ENCODE peak calls at places on chromosomes 2 and 18, in eight cellular contexts. T is activated CD8-positive, alpha-beta memory T cell treated with anti-CD3 and anti-CD28 coated beads for 48 hours; B is prostate gland; Y is nucleus accumbens; M is aorta; C is mesenchymal stem cell; Z is GM04504; J is endothelial cell. H is an unnamed sample.

GRCh38 chr2:100270381-100271146 is 51.7 kb downstream of the LONRF2 start:
- DNase-seq in B (no peak), Z (no peak), Y (no peak), M (no peak), T (no peak), C (no peak), J (no peak), H (no peak)

GRCh38 chr2:80058562-80058961 is 246.0 kb downstream of the LRRTM1 start:
- DNase-seq in Z (no peak), B (no peak), M (no peak), C (no peak), J (no peak), T (no peak), Y (no peak), H (no peak)

GRCh38 chr2:200352631-200353030 is 46.1 kb downstream of the SPATS2L start:
- DNase-seq in Z (no peak), B (no peak), Y (no peak), C (peak), M (no peak), J (no peak), T (no peak), H (no peak)

GRCh38 chr2:113212245-113213060 is 38.7 kb downstream of the PSD4 start:
- DNase-seq in B (no peak), Z (no peak), J (no peak), Y (no peak), M (peak), T (no peak), C (peak), H (no peak)

GRCh38 chr2:16073921-16074425 is 133.6 kb downstream of the MYCN start:
- DNase-seq in C (no peak), B (no peak), Y (no peak), M (no peak), Z (no peak), J (no peak), T (no peak), H (no peak)

GRCh38 chr2:44168684-44169154 is at the start of gene PPM1B:
- DNase-seq in J (peak), C (no peak), T (peak), B (peak), M (peak), Y (peak), Z (no peak), H (peak)

GRCh38 chr2:172969171-172969570 is 106.5 kb upstream of the MAP3K20 start:
- DNase-seq in J (no peak), Z (no peak), T (no peak), Y (no peak), M (no peak), C (no peak), B (no peak), H (no peak)

GRCh38 chr2:26462511-26463251 is 15.2 kb downstream of the OTOF start:
- DNase-seq in C (peak), Z (peak), Y (no peak), M (peak), T (no peak), J (peak), B (no peak), H (peak)

GRCh38 chr2:168160897-168161296 is 86.5 kb downstream of the STK39 start:
- DNase-seq in Z (no peak), J (peak), B (no peak), Y (no peak), T (no peak), C (no peak), M (no peak), H (no peak)

GRCh38 chr18:52348209-52348608 is 8.2 kb downstream of the DCC start:
- DNase-seq in T (no peak), M (no peak), Z (no peak), B (no peak), Y (no peak), J (no peak), C (no peak), H (no peak)

GRCh38 chr2:180507028-180507427 is 473.4 kb upstream of the UBE2E3 start:
- DNase-seq in B (no peak), C (peak), T (no peak), M (no peak), Y (no peak), Z (no peak), J (no peak), H (no peak)

GRCh38 chr2:207734264-207734635 is 22.8 kb downstream of the CCNYL1 start:
- DNase-seq in M (no peak), Y (no peak), B (no peak), T (no peak), Z (peak), J (no peak), C (peak), H (no peak)

H was measured in dorsolateral prefrontal cortex.